ENCODE peak calls at places on chromosome 4, in nine cellular contexts. E is EL, Q is T1000, G is endothelial cell, X is brain microvascular endothelial cell, T is PC-9, B is adrenal gland, V is GM23248, I is ACHN. N is an unnamed sample.

GRCh38 chr4:86511590-86511989 is 82.5 kb upstream of the PTPN13 start:
- DNase-seq in E (no peak), Q (no peak), G (no peak), X (no peak), T (no peak), B (no peak), V (no peak), I (no peak), N (no peak)

GRCh38 chr4:140106277-140106842 is 47.6 kb downstream of the MAML3 start:
- DNase-seq in E (no peak), Q (no peak), G (no peak), X (no peak), T (peak), B (no peak), V (no peak), I (no peak), N (no peak)

GRCh38 chr4:96102541-96103018 is 262.7 kb downstream of the PDHA2 start:
- DNase-seq in E (no peak), Q (no peak), G (no peak), X (peak), T (no peak), B (no peak), V (no peak), I (no peak), N (no peak)

GRCh38 chr4:37902738-37903693 is 12.1 kb downstream of the TBC1D1 start:
- DNase-seq in E (no peak), Q (no peak), G (no peak), X (no peak), T (no peak), B (no peak), V (no peak), I (no peak), N (no peak)

GRCh38 chr4:54527532-54527931 is 130.2 kb upstream of the KIT start:
- DNase-seq in E (no peak), Q (no peak), G (no peak), X (no peak), T (no peak), B (no peak), V (no peak), I (no peak), N (no peak)

GRCh38 chr4:84778041-84778440 is 188.4 kb downstream of the WDFY3 start:
- DNase-seq in E (no peak), Q (no peak), G (no peak), X (no peak), T (no peak), B (no peak), V (peak), I (no peak), N (no peak)

GRCh38 chr4:40283413-40283812 is 51.7 kb upstream of the CHRNA9 start:
- DNase-seq in E (no peak), Q (no peak), G (no peak), X (no peak), T (no peak), B (no peak), V (no peak), I (no peak), N (no peak)

GRCh38 chr4:60750962-60751361 is 449.2 kb upstream of the ADGRL3 start:
- DNase-seq in E (no peak), Q (no peak), G (no peak), X (no peak), T (no peak), B (no peak), V (no peak), I (no peak), N (no peak)

GRCh38 chr4:175238827-175239517 is 320.8 kb downstream of the ADAM29 start:
- DNase-seq in E (no peak), Q (no peak), G (no peak), X (no peak), T (no peak), B (no peak), V (no peak), I (no peak), N (no peak)

GRCh38 chr4:71322425-71322824 is 16.4 kb upstream of the SLC4A4 start:
- DNase-seq in E (no peak), Q (no peak), G (no peak), X (no peak), T (no peak), B (no peak), V (peak), I (no peak), N (peak)

GRCh38 chr4:75985116-75985515 is 5.6 kb downstream of the SDAD1 start:
- DNase-seq in E (peak), Q (no peak), G (no peak), X (peak), T (no peak), B (no peak), V (peak), I (peak), N (peak)

GRCh38 chr4:55396305-55397023 is 707 bp downstream of the TMEM165 start:
- DNase-seq in E (peak), Q (no peak), G (peak), X (no peak), T (no peak), B (peak), V (peak), I (peak), N (peak)

GRCh38 chr4:109294468-109295020 is 7.9 kb downstream of the COL25A1 start:
- DNase-seq in E (no peak), Q (no peak), G (no peak), X (peak), T (no peak), B (no peak), V (peak), I (no peak), N (no peak)

GRCh38 chr4:40956726-40957255 is 207.0 kb downstream of the NSUN7 start:
- DNase-seq in E (no peak), Q (no peak), G (no peak), X (no peak), T (no peak), B (no peak), V (peak), I (no peak), N (no peak)

GRCh38 chr4:151806511-151806927 is 45.7 kb upstream of the GATB start:
- DNase-seq in E (peak), Q (peak), G (no peak), X (peak), T (no peak), B (peak), V (peak), I (peak), N (peak)

GRCh38 chr4:113587640-113588275 is 173.8 kb downstream of the CAMK2D start:
- DNase-seq in E (no peak), Q (no peak), G (no peak), X (no peak), T (no peak), B (no peak), V (no peak), I (no peak), N (no peak)

N was measured in kidney glomerular epithelial cell.